ENCODE peak calls at places on chromosome 11, in ten cellular contexts. W, P, F, I, Z, T, J, E, O and L are unnamed samples.
A peak's percentile ranks its signal among the peaks of the same experiment; 100 is the strongest.

GRCh38 chr11:110613526-110613925 is 98.7 kb downstream of the ARHGAP20 start:
- DNase-seq in W (no peak), P (no peak), F (no peak), I (no peak), Z (no peak), T (no peak), J (no peak), E (no peak), O (no peak), L (no peak)

GRCh38 chr11:12602421-12602820 is 71.8 kb upstream of the TEAD1 start:
- DNase-seq in W (no peak), P (no peak), F (peak; percentile 49), I (no peak), Z (no peak), T (no peak), J (no peak), E (no peak), O (no peak), L (no peak)

GRCh38 chr11:11171854-11172253 is 181.2 kb downstream of the CSNK2A3 start:
- DNase-seq in W (no peak), P (no peak), F (no peak), I (no peak), Z (no peak), T (no peak), J (peak; percentile 31), E (peak; percentile 56), O (no peak), L (no peak)

GRCh38 chr11:63756919-63757761 is 11.4 kb downstream of the ZFTA start:
- DNase-seq in W (no peak), P (no peak), F (no peak), I (no peak), Z (no peak), T (no peak), J (no peak), E (no peak), O (no peak), L (no peak)

GRCh38 chr11:66842501-66842895 is 743 bp upstream of the RCE1 start:
- DNase-seq in W (no peak), P (no peak), F (no peak), I (no peak), Z (no peak), T (peak; percentile 20), J (no peak), E (no peak), O (no peak), L (no peak)

GRCh38 chr11:13062115-13062514 is 53.0 kb downstream of the RASSF10 start:
- DNase-seq in W (no peak), P (no peak), F (no peak), I (no peak), Z (no peak), T (no peak), J (no peak), E (no peak), O (no peak), L (no peak)

GRCh38 chr11:114260483-114260882 is 35.7 kb upstream of the NNMT start:
- DNase-seq in W (no peak), P (no peak), F (no peak), I (peak; percentile 34), Z (no peak), T (no peak), J (no peak), E (no peak), O (no peak), L (no peak)

GRCh38 chr11:76744186-76745058 is 38.7 kb upstream of the TSKU start:
- DNase-seq in W (no peak), P (peak; percentile 33), F (no peak), I (no peak), Z (peak; percentile 77), T (peak; percentile 38), J (no peak), E (no peak), O (no peak), L (no peak)

GRCh38 chr11:11036185-11037161 is 178.6 kb upstream of the ZBED5 start:
- DNase-seq in W (no peak), P (no peak), F (peak; percentile 66), I (peak; percentile 61), Z (no peak), T (peak; percentile 26), J (peak; percentile 55), E (peak; percentile 76), O (peak; percentile 38), L (no peak)

GRCh38 chr11:1863352-1864215 is 10.7 kb downstream of the LSP1 start:
- DNase-seq in W (peak; percentile 75), P (peak; percentile 66), F (peak; percentile 79), I (peak; percentile 91), Z (peak; percentile 82), T (peak; percentile 58), J (no peak), E (no peak), O (peak; percentile 66), L (peak; percentile 86)

GRCh38 chr11:32288276-32288675 is 147.1 kb downstream of the WT1 start:
- DNase-seq in W (no peak), P (no peak), F (no peak), I (no peak), Z (no peak), T (no peak), J (no peak), E (no peak), O (no peak), L (no peak)

GRCh38 chr11:74330065-74330858 is 18.8 kb upstream of the P4HA3 start:
- DNase-seq in W (no peak), P (no peak), F (peak; percentile 85), I (no peak), Z (no peak), T (no peak), J (no peak), E (no peak), O (no peak), L (no peak)

GRCh38 chr11:35662061-35662648 is 420 bp upstream of the TRIM44 start:
- DNase-seq in W (no peak), P (peak; percentile 19), F (peak; percentile 79), I (no peak), Z (no peak), T (no peak), J (no peak), E (no peak), O (no peak), L (no peak)

GRCh38 chr11:116507849-116508695 is 264.7 kb downstream of the BUD13 start:
- DNase-seq in W (no peak), P (no peak), F (no peak), I (no peak), Z (no peak), T (no peak), J (no peak), E (no peak), O (no peak), L (no peak)

GRCh38 chr11:27215471-27216267 is 147.3 kb downstream of the CCDC34 start:
- DNase-seq in W (peak; percentile 33), P (no peak), F (no peak), I (peak; percentile 26), Z (peak; percentile 76), T (peak; percentile 13), J (no peak), E (no peak), O (no peak), L (no peak)
- H3K4me1 ChIP-seq in W (peaks cover 22% of the 10 kb centered on the region), P (peaks cover 12% of the 10 kb centered on the region), F (peaks cover 24% of the 10 kb centered on the region), I (peaks cover 45% of the 10 kb centered on the region), Z (peaks cover 31% of the 10 kb centered on the region), T (no peaks in the 10 kb centered on the region), J (no peaks in the 10 kb centered on the region), E (no peaks in the 10 kb centered on the region), O (peaks cover 4% of the 10 kb centered on the region), L (peaks cover 14% of the 10 kb centered on the region)

GRCh38 chr11:3206128-3206921 is 12.3 kb downstream of the MRGPRG start:
- DNase-seq in W (no peak), P (no peak), F (no peak), I (no peak), Z (no peak), T (no peak), J (no peak), E (no peak), O (no peak), L (no peak)
- H3K27ac ChIP-seq in W (no peak overlapping the region), P (no peak overlapping the region), F (no peak overlapping the region), I (no peak overlapping the region), Z (no peak overlapping the region), T (no peak overlapping the region), J (no peak overlapping the region), E (no peak overlapping the region), O (no peak overlapping the region), L (no peak overlapping the region)

GRCh38 chr11:71153005-71153395 is 99.4 kb downstream of the SHANK2 start:
- DNase-seq in W (no peak), P (peak; percentile 13), F (peak; percentile 92), I (peak; percentile 52), Z (peak; percentile 48), T (peak; percentile 27), J (no peak), E (no peak), O (no peak), L (no peak)
- H3K4me3 ChIP-seq in W (no peak overlapping the region), P (no peak overlapping the region), F (peak overlapping the region; percentile 65), I (no peak overlapping the region), Z (no peak overlapping the region), T (no peak overlapping the region), J (no peak overlapping the region), E (no peak overlapping the region), O (no peak overlapping the region), L (peak overlapping the region; percentile 11)

GRCh38 chr11:9722023-9722422 is 58.1 kb downstream of the SWAP70 start:
- DNase-seq in W (no peak), P (no peak), F (no peak), I (no peak), Z (no peak), T (no peak), J (no peak), E (no peak), O (no peak), L (no peak)

GRCh38 chr11:9722893-9723292 is 59.0 kb downstream of the SWAP70 start:
- DNase-seq in W (no peak), P (no peak), F (no peak), I (no peak), Z (no peak), T (no peak), J (no peak), E (no peak), O (no peak), L (no peak)

GRCh38 chr11:9728058-9728457 is 64.2 kb downstream of the SWAP70 start:
- DNase-seq in W (no peak), P (no peak), F (no peak), I (no peak), Z (no peak), T (no peak), J (no peak), E (no peak), O (no peak), L (no peak)

GRCh38 chr11:9731256-9731655 is 67.4 kb downstream of the SWAP70 start:
- DNase-seq in W (no peak), P (no peak), F (no peak), I (no peak), Z (no peak), T (no peak), J (no peak), E (no peak), O (no peak), L (no peak)

DNA sequence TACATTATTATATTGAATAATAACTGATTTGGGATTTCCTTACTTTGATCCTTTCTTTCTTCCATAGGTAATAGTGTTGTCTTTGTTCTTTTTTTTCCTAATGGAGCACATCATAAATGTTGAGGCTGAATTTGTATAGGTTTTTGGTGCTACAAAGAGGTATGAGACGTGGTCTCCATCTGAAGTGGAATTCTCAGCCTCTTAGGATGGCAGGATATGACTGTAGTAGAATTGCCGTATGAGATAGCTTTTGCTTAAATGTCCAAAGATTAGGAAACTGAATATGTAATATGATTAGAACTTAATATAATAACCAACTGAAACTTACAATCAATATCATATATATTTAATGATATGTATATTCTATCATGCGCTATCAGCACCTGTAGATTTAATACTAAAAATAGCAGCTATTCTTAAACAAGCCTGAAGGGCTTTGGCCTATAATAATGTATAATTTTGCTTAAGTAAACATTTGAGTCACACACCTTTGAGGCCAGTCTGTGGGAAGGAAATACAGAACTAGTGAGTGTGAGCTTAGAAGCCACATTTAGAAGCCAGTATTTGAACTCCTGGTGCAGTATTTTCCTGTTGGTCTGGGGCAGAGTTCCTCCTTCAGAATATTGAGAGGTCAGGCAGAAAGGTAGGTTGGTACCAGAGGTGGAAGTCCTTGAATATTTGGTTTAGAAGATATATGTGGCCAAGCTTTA is 62.6 kb downstream of the SWAP70 start:
- DNase-seq in W (no peak), P (no peak), F (peak; percentile 81), I (no peak), Z (no peak), T (no peak), J (no peak), E (no peak), O (no peak), L (no peak)
- H3K4me1 ChIP-seq in W (no peaks in the 10 kb centered on the region), P (peaks cover 9% of the 10 kb centered on the region), F (peaks cover 14% of the 10 kb centered on the region), I (peaks cover 10% of the 10 kb centered on the region), Z (peaks cover 5% of the 10 kb centered on the region), T (peaks cover 5% of the 10 kb centered on the region), J (no peaks in the 10 kb centered on the region), E (peaks cover 69% of the 10 kb centered on the region), O (no peaks in the 10 kb centered on the region), L (peaks cover 11% of the 10 kb centered on the region)